ENCODE peak calls at places on chromosomes 3 and 15, in six cellular contexts. S is sigmoid colon, B is activated T-cell treated with anti-CD3 and anti-CD28 coated beads for 1 hour, K is AG04449, L is upper lobe of right lung, H is EL. P is an unnamed sample.

GRCh38 chr3:64187065-64187959 is 38.0 kb downstream of the PRICKLE2 start:
- DNase-seq in H (peak), B (no peak), S (peak), K (peak), L (no peak), P (no peak)

GRCh38 chr3:45929042-45929679 is 14.1 kb upstream of the CXCR6 start:
- DNase-seq in L (peak), B (peak), K (no peak), S (peak), H (peak), P (peak)

GRCh38 chr3:186940965-186941364 is 10.6 kb downstream of the ST6GAL1 start:
- DNase-seq in K (no peak), B (no peak), S (no peak), H (no peak), L (no peak), P (no peak)

GRCh38 chr3:38114052-38114874 is 22.7 kb downstream of the ACAA1 start:
- DNase-seq in H (no peak), K (no peak), S (peak), B (no peak), L (no peak), P (no peak)

GRCh38 chr15:57550640-57551039 is 41.1 kb upstream of the MYZAP start:
- DNase-seq in H (no peak), S (no peak), K (no peak), B (no peak), L (peak), P (no peak)

GRCh38 chr15:79102595-79102994 is 12.0 kb upstream of the RASGRF1 start:
- DNase-seq in S (no peak), B (no peak), H (no peak), L (no peak), K (no peak), P (no peak)

GRCh38 chr3:124774305-124774673 is 44.0 kb downstream of the UMPS start:
- DNase-seq in S (no peak), H (peak), K (no peak), L (no peak), B (no peak), P (no peak)

GRCh38 chr3:59027607-59028006 is 22.2 kb downstream of the CFAP20DC start:
- DNase-seq in S (no peak), L (no peak), B (no peak), H (no peak), K (no peak), P (no peak)

GRCh38 chr15:64213646-64214045 is 50.8 kb upstream of the PPIB start:
- DNase-seq in L (no peak), K (no peak), S (no peak), B (no peak), H (no peak), P (no peak)

GRCh38 chr3:162743091-162743490 is 1246.5 kb downstream of the OTOL1 start:
- DNase-seq in B (no peak), K (no peak), L (no peak), H (no peak), S (no peak), P (no peak)

GRCh38 chr3:142987707-142988106 is 13.7 kb upstream of the U2SURP start:
- DNase-seq in K (peak), S (no peak), H (peak), L (no peak), B (no peak), P (peak)

GRCh38 chr15:44482088-44482487 is 54.7 kb downstream of the CTDSPL2 start:
- DNase-seq in S (no peak), B (no peak), H (no peak), L (no peak), K (no peak), P (no peak)

GRCh38 chr3:126995254-126995770 is 12.4 kb downstream of the PLXNA1 start:
- DNase-seq in S (no peak), L (no peak), K (no peak), B (no peak), H (no peak), P (no peak)

GRCh38 chr15:80152896-80153876 is at the start of gene FAH:
- DNase-seq in S (no peak), H (peak), L (no peak), B (no peak), K (no peak), P (no peak)

GRCh38 chr3:156493887-156494286 is 61.0 kb downstream of the SSR3 start:
- DNase-seq in L (no peak), K (no peak), S (no peak), B (no peak), H (no peak), P (no peak)

GRCh38 chr3:24683511-24684384 is 189.1 kb upstream of the THRB start:
- DNase-seq in B (no peak), H (peak), S (no peak), K (no peak), L (no peak), P (no peak)

GRCh38 chr15:46676233-46677206 is 1040.8 kb upstream of the SEMA6D start:
- DNase-seq in H (no peak), S (no peak), B (no peak), K (no peak), L (no peak), P (no peak)